ENCODE peak calls at places on chromosomes 2 and 18, in five cellular contexts. T is IMR-90, Y is K562, X is HepG2, C is GM12878. S is an unnamed sample.

GRCh38 chr18:35707674-35708073 is 126.1 kb downstream of the GALNT1 start:
- DNase-seq in T (no peak), Y (no peak), X (no peak), C (no peak), S (no peak)

GRCh38 chr2:71686781-71687180 is 233.4 kb downstream of the DYSF start:
- DNase-seq in T (no peak), Y (no peak), X (no peak), C (no peak), S (no peak)

GRCh38 chr2:236633764-236634163 is 64.1 kb downstream of the ACKR3 start:
- DNase-seq in T (no peak), Y (no peak), X (no peak), C (no peak), S (no peak)

GRCh38 chr18:59665057-59666007 is 31.9 kb downstream of the CCBE1 start:
- DNase-seq in T (peak), Y (no peak), X (no peak), C (no peak), S (no peak)

GRCh38 chr18:58851874-58852273 is 12.8 kb upstream of the ZNF532 start:
- DNase-seq in T (no peak), Y (no peak), X (no peak), C (no peak), S (no peak)

GRCh38 chr2:151405376-151405775 is 4.3 kb upstream of the RIF1 start:
- DNase-seq in T (no peak), Y (no peak), X (no peak), C (no peak), S (no peak)

GRCh38 chr2:121191191-121192170 is 93.5 kb downstream of the TFCP2L1 start:
- DNase-seq in T (no peak), Y (peak), X (no peak), C (no peak), S (no peak)

GRCh38 chr18:60090170-60090569 is 190.4 kb downstream of the PMAIP1 start:
- DNase-seq in T (no peak), Y (peak), X (no peak), C (no peak), S (no peak)

GRCh38 chr2:215540646-215541045 is 104.8 kb upstream of the FN1 start:
- DNase-seq in T (peak), Y (no peak), X (no peak), C (no peak), S (no peak)

GRCh38 chr2:33292981-33293586 is 183.4 kb upstream of the RASGRP3 start:
- DNase-seq in T (no peak), Y (no peak), X (no peak), C (no peak), S (no peak)

GRCh38 chr2:45960057-45960863 is 308.8 kb downstream of the PRKCE start:
- DNase-seq in T (no peak), Y (no peak), X (peak), C (no peak), S (no peak)

GRCh38 chr2:63735931-63736820 is 105.5 kb upstream of the UGP2 start:
- DNase-seq in T (peak), Y (no peak), X (no peak), C (no peak), S (no peak)

GRCh38 chr18:28045176-28045810 is 131.6 kb downstream of the CDH2 start:
- DNase-seq in T (peak), Y (no peak), X (no peak), C (no peak), S (no peak)

DNA sequence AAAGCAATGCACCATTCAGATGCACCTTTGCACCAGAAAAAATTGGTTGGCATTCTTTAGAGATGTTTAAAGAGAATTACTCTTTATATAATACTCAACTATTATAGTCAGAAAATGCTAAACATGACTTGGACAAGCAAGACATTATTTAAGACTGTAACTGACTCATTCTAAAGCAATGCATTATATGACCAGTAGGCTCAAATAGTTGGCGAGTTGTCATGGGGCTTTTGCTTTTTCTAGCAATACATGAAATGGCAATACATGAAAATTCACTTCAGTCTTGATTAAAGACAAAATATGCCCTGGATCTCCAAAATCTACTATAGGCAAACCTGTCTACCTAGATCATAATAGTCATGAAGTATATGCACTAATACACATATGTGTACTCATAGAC is 216.9 kb upstream of the VWC2L start:
- DNase-seq in T (peak), Y (no peak), X (no peak), C (no peak), S (no peak)
- TF ChIP-seq MXI1 in T (no peak), Y (no peak), X (no peak), C (no peak), S (no peak)

DNA sequence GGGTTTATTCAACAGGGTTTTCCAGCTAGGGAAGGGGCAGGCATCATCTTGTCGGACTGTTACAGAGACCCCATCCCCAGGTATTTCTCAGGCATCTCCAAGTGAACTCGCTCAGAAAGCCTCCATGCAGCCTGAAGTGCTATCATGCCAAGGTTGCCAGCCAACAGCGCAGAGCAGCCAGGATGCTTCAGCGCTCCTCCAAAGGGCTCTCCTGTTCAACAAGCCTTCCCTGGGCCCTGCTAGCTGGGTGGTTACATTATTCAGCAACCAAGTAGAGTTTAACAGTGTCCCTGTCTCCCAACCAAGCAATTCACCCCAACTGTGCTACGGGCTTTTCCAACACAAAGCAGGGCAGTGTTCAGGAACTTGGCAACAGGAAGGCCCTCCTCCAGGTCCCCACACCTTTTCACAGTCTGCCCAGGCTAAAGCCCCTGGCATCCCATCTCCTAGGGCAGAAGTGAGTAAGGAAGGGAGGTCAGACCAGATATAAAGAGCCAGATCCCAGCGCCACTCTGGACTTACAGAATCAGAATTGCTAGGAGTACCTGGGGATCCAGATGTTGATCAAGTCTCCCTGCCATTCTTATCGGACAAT is 52.9 kb downstream of the ZBTB7C start:
- DNase-seq in T (no peak), Y (no peak), X (no peak), C (no peak), S (no peak)
- TF ChIP-seq MXI1 in T (no peak), Y (no peak), X (no peak), C (no peak), S (no peak)

DNA sequence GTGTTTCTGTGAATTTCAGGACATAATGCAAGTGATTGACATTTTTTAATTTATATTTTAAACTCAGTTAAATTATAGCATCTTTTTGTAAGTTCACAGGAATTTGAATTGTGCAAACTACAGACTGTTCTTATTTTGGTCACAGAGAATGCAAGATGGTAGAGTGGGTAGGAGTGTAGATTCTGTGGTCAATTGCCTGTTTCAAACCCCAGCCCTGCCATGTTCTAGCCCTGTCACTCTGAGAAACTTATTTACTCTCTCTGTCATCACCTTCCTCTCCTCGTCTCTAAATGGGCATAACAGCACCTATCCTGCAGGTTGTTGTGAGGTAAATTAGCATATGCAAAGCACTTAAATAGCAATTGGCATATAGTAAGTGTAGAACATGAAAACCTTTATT is 879.8 kb downstream of the CPS1 start:
- DNase-seq in T (no peak), Y (no peak), X (no peak), C (no peak), S (no peak)
- TF ChIP-seq MXI1 in T (no peak), Y (no peak), X (no peak), C (no peak), S (no peak)

GRCh38 chr18:48817021-48817461 is 133.7 kb downstream of the SMAD7 start:
- DNase-seq in T (no peak), Y (no peak), X (no peak), C (no peak), S (no peak)
- TF ChIP-seq MXI1 in T (no peak), Y (no peak), X (no peak), C (no peak), S (no peak)

DNA sequence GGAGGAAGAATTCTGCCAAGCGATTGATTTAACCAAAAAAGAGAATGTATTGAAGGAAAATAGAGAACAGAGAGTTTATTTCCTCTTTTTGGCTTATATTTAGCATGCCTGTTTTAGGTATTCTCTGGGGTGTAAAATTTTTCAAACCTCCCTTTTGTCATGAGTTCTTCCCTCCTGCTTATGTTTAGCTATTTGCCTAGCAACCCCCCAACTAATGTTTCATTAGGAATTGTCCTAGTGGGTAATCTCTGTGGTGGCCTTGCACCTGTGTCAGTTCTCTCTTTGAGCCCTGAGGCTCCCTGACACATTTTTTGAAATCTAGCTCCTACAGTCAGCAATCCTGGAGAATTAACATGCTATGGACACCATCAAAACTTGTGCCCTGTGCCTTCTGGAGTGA is 12.5 kb upstream of the REG1B start:
- DNase-seq in T (no peak), Y (no peak), X (no peak), C (no peak), S (no peak)
- TF ChIP-seq MXI1 in T (no peak), Y (no peak), X (no peak), C (no peak), S (no peak)

S was measured in SK-N-SH.